ENCODE peak calls at places on chromosomes 2 and 18, in six cellular contexts. H, G, I, Q, Y and R are unnamed samples.

GRCh38 chr2:32812316-32812715 is 134.4 kb upstream of the LTBP1 start:
- DNase-seq in H (no peak), G (no peak), I (no peak), Q (no peak), Y (no peak), R (no peak)

GRCh38 chr18:72898870-72899840 is 31.4 kb upstream of the NETO1 start:
- DNase-seq in H (no peak), G (no peak), I (no peak), Q (no peak), Y (no peak), R (no peak)

GRCh38 chr2:32289165-32290054 is 11.7 kb downstream of the YIPF4 start:
- DNase-seq in H (peak; percentile 32), G (no peak), I (no peak), Q (no peak), Y (no peak), R (no peak)

GRCh38 chr2:160494243-160494642 is 636 bp upstream of the RBMS1 start:
- DNase-seq in H (no peak), G (no peak), I (no peak), Q (no peak), Y (no peak), R (no peak)

GRCh38 chr2:20339012-20339411 is 11.6 kb downstream of the PUM2 start:
- DNase-seq in H (no peak), G (no peak), I (no peak), Q (no peak), Y (no peak), R (no peak)

GRCh38 chr2:116413659-116414058 is 1400.8 kb upstream of the DDX18 start:
- DNase-seq in H (no peak), G (no peak), I (no peak), Q (no peak), Y (no peak), R (no peak)

GRCh38 chr2:45256173-45256866 is 247.1 kb upstream of the SIX2 start:
- DNase-seq in H (no peak), G (no peak), I (no peak), Q (no peak), Y (peak; percentile 46), R (no peak)

GRCh38 chr2:20145497-20146193 is 79.3 kb downstream of the SDC1 start:
- DNase-seq in H (no peak), G (no peak), I (no peak), Q (no peak), Y (no peak), R (no peak)

GRCh38 chr2:110149330-110150220 is 34.0 kb upstream of the MALL start:
- DNase-seq in H (peak; percentile 7), G (no peak), I (no peak), Q (no peak), Y (no peak), R (no peak)

GRCh38 chr2:105571445-105571987 is 172.7 kb upstream of the FHL2 start:
- DNase-seq in H (no peak), G (no peak), I (no peak), Q (no peak), Y (no peak), R (no peak)

GRCh38 chr2:172900871-172901270 is 165.2 kb downstream of the RAPGEF4 start:
- DNase-seq in H (no peak), G (no peak), I (no peak), Q (no peak), Y (no peak), R (no peak)

GRCh38 chr2:150690870-150691269 is 203.4 kb upstream of the RND3 start:
- DNase-seq in H (peak; percentile 7), G (no peak), I (no peak), Q (no peak), Y (no peak), R (no peak)

GRCh38 chr2:20609349-20609994 is 41.4 kb downstream of the HS1BP3 start:
- DNase-seq in H (no peak), G (no peak), I (no peak), Q (no peak), Y (no peak), R (peak; percentile 47)

GRCh38 chr2:54106631-54107454 is 8.6 kb upstream of the ACYP2 start:
- DNase-seq in H (peak; percentile 61), G (no peak), I (no peak), Q (no peak), Y (peak; percentile 37), R (peak; percentile 66)

GRCh38 chr2:135259116-135259515 is 207.0 kb downstream of the RAB3GAP1 start:
- DNase-seq in H (no peak), G (no peak), I (no peak), Q (no peak), Y (no peak), R (no peak)

GRCh38 chr2:127641846-127642510 is 4.0 kb upstream of the GPR17 start:
- DNase-seq in H (no peak), G (peak; percentile 13), I (no peak), Q (no peak), Y (no peak), R (peak; percentile 61)

GRCh38 chr2:232875256-232876070 is 5.4 kb downstream of the SNORC start:
- DNase-seq in H (no peak), G (no peak), I (no peak), Q (no peak), Y (peak; percentile 28), R (no peak)

GRCh38 chr18:79611040-79611681 is 68.4 kb upstream of the CTDP1 start:
- DNase-seq in H (peak; percentile 66), G (no peak), I (no peak), Q (no peak), Y (no peak), R (no peak)

GRCh38 chr18:13235981-13236380 is 17.4 kb downstream of the LDLRAD4 start:
- DNase-seq in H (no peak), G (no peak), I (no peak), Q (no peak), Y (peak; percentile 58), R (no peak)

GRCh38 chr18:10927290-10927979 is 221.9 kb downstream of the PIEZO2 start:
- DNase-seq in H (peak; percentile 41), G (no peak), I (no peak), Q (no peak), Y (no peak), R (no peak)

GRCh38 chr2:18833941-18834340 is 244.6 kb upstream of the NT5C1B start:
- DNase-seq in H (no peak), G (no peak), I (no peak), Q (no peak), Y (no peak), R (no peak)

GRCh38 chr2:220275454-220275853 is 648.0 kb downstream of the SLC4A3 start:
- DNase-seq in H (no peak), G (no peak), I (no peak), Q (no peak), Y (no peak), R (no peak)

GRCh38 chr18:51290864-51291263 is 93.4 kb upstream of the MEX3C start:
- DNase-seq in H (no peak), G (no peak), I (no peak), Q (no peak), Y (no peak), R (no peak)

GRCh38 chr2:196262606-196263005 is 91.2 kb upstream of the STK17B start:
- DNase-seq in H (no peak), G (no peak), I (no peak), Q (no peak), Y (no peak), R (no peak)

GRCh38 chr2:235048549-235048948 is 96.7 kb downstream of the SH3BP4 start:
- DNase-seq in H (no peak), G (no peak), I (no peak), Q (no peak), Y (no peak), R (no peak)

GRCh38 chr2:40244251-40245010 is 207.5 kb downstream of the SLC8A1 start:
- DNase-seq in H (peak; percentile 53), G (no peak), I (no peak), Q (peak; percentile 35), Y (peak; percentile 14), R (no peak)

GRCh38 chr18:38241736-38242135 is 676.1 kb upstream of the CELF4 start:
- DNase-seq in H (no peak), G (no peak), I (no peak), Q (no peak), Y (no peak), R (no peak)

GRCh38 chr2:48419884-48420511 is 110.0 kb upstream of the STON1 start:
- DNase-seq in H (no peak), G (no peak), I (no peak), Q (no peak), Y (no peak), R (no peak)

GRCh38 chr2:189402932-189403331 is 38.3 kb upstream of the WDR75 start:
- DNase-seq in H (no peak), G (no peak), I (no peak), Q (no peak), Y (no peak), R (no peak)

GRCh38 chr2:129711816-129712420 is 267.5 kb upstream of the RAB6C start:
- DNase-seq in H (no peak), G (no peak), I (no peak), Q (peak; percentile 14), Y (no peak), R (no peak)

GRCh38 chr2:67649331-67650071 is 252.4 kb downstream of the ETAA1 start:
- DNase-seq in H (peak; percentile 4), G (no peak), I (no peak), Q (peak; percentile 58), Y (no peak), R (no peak)